ENCODE peak calls at places on chromosomes 11 and 22, in seven cellular contexts. V is body of pancreas, N is spleen, D is stomach, R is right lobe of liver, H is HCT116, A is tibial nerve. T is an unnamed sample.
A peak's percentile ranks its signal among the peaks of the same experiment; 100 is the strongest.

GRCh38 chr11:112962854-112963367 is 1.7 kb downstream of the NCAM1 start:
- DNase-seq in R (peak; percentile 27), D (peak; percentile 72), H (no peak), A (no peak), V (peak; percentile 64), N (peak; percentile 78), T (peak; percentile 81)

GRCh38 chr11:59801160-59801706 is 9.3 kb downstream of the MRPL16 start:
- DNase-seq in D (no peak), A (no peak), R (no peak), V (no peak), N (no peak), H (no peak), T (no peak)

GRCh38 chr22:36323182-36323854 is 64.4 kb downstream of the MYH9 start:
- DNase-seq in N (no peak), V (no peak), A (peak; percentile 59), D (peak; percentile 73), H (no peak), R (no peak), T (peak; percentile 90)

GRCh38 chr11:77559686-77560425 is 29.9 kb upstream of the AQP11 start:
- DNase-seq in A (no peak), H (peak; percentile 32), D (no peak), V (no peak), N (no peak), R (no peak), T (no peak)

GRCh38 chr22:24107668-24108067 is 73.6 kb upstream of the SUSD2 start:
- DNase-seq in R (peak; percentile 86), D (peak; percentile 61), V (peak; percentile 65), A (peak; percentile 78), H (no peak), N (no peak), T (peak; percentile 83)

GRCh38 chr22:45511847-45512261 is 9.2 kb downstream of the FBLN1 start:
- DNase-seq in A (peak; percentile 63), H (no peak), D (peak; percentile 43), V (peak; percentile 38), N (no peak), R (no peak), T (peak; percentile 77)

GRCh38 chr11:125977333-125977732 is 31.5 kb downstream of the VSIG10L2 start:
- DNase-seq in R (no peak), A (no peak), D (no peak), N (no peak), V (no peak), H (no peak), T (no peak)

GRCh38 chr22:20205964-20206708 is 55.3 kb upstream of the CCDC188 start:
- DNase-seq in R (peak; percentile 76), A (no peak), V (peak; percentile 71), N (peak; percentile 92), D (peak; percentile 75), H (peak; percentile 75), T (peak; percentile 78)

GRCh38 chr11:100438366-100438765 is 248.7 kb upstream of the ARHGAP42 start:
- DNase-seq in H (no peak), N (no peak), R (no peak), A (no peak), D (no peak), V (no peak), T (no peak)

DNA sequence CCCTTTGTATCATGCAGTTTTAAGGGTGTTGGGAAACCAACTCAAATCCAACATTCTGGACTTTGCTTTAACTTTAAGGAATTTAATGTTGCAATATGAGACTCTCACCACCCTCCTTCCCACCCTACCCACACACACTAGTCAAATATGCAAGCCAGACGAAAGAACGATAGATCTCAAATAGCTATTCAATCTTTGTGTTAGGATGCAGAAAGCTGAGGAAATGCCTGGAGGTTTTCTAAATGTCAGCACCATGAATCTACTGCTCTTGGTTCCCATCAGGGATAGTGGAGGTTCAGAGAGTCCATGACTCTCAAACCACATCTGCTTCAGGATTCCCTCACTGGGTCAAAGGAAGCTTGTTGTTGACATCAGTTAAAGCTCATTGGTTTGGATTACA is 33.7 kb downstream of the EXPH5 start:
- DNase-seq in H (no peak), R (no peak), V (no peak), D (no peak), A (no peak), N (no peak), T (no peak)
- TF ChIP-seq POLR2A in H (no peak), R (no peak), V (no peak), D (no peak), A (no peak), N (no peak), T (no peak)

GRCh38 chr11:63986156-63986931 is at the start of gene OTUB1:
- DNase-seq in A (peak; percentile 75), H (peak; percentile 78), R (peak; percentile 89), D (peak; percentile 93), N (peak; percentile 97), V (peak; percentile 93), T (peak; percentile 92)
- TF ChIP-seq CTCF in A (no peak), H (no peak), R (no peak), D (no peak), N (no peak), V (no peak), T (no peak)

GRCh38 chr11:45830596-45830995 is 16.7 kb upstream of the CRY2 start:
- DNase-seq in A (no peak), D (no peak), V (no peak), R (no peak), H (no peak), N (no peak), T (no peak)

GRCh38 chr11:45828996-45829395 is 18.3 kb upstream of the CRY2 start:
- DNase-seq in A (no peak), R (no peak), D (no peak), V (no peak), H (no peak), N (no peak), T (no peak)

GRCh38 chr11:45832835-45833446 is 14.3 kb upstream of the CRY2 start:
- DNase-seq in D (no peak), H (no peak), A (no peak), N (no peak), R (no peak), V (no peak), T (no peak)

GRCh38 chr11:45834298-45834756 is 12.9 kb upstream of the CRY2 start:
- DNase-seq in D (peak; percentile 47), N (no peak), A (no peak), V (no peak), R (no peak), H (no peak), T (no peak)

DNA sequence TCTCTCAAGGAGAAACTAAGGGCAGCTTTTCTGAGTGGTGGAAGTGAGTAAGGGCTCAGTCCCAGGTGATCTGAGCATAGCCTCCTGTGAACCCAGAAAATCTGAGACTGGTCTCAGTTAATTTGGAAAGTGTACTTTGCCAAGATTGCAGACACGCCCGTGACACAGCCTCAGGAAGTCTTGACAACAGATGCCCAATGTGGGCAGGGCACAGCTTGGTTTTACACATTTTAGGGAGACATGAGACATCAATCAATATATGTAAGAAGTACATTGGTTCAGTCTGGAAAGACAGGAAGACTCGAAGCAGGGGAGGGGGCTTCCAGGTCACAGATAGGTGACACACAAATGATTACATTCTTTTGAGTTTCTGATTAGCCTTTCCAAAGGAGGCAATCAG is 13.5 kb upstream of the CRY2 start:
- DNase-seq in V (no peak), D (no peak), N (no peak), H (no peak), R (no peak), A (no peak), T (no peak)
- H3K27me3 ChIP-seq in V (no peaks in the 10 kb centered on the region), D (no peaks in the 10 kb centered on the region), N (no peaks in the 10 kb centered on the region), H (peaks cover under 1% of the 10 kb centered on the region), R (no peaks in the 10 kb centered on the region), A (no peaks in the 10 kb centered on the region), T (no peaks in the 10 kb centered on the region)

GRCh38 chr11:62649486-62649885 is 3.1 kb upstream of the GANAB start:
- DNase-seq in R (no peak), A (no peak), V (no peak), H (no peak), D (no peak), N (peak; percentile 62), T (no peak)
- TF ChIP-seq POLR2A in R (no peak), A (no peak), V (no peak), H (no peak), D (no peak), N (no peak), T (no peak)

GRCh38 chr11:35271031-35271430 is 132.1 kb downstream of the CD44 start:
- DNase-seq in R (no peak), H (no peak), A (no peak), V (no peak), N (no peak), D (no peak), T (no peak)

GRCh38 chr11:35270342-35270741 is 131.4 kb downstream of the CD44 start:
- DNase-seq in R (no peak), H (no peak), N (no peak), D (no peak), A (no peak), V (no peak), T (no peak)

GRCh38 chr11:35262735-35263134 is 123.8 kb downstream of the CD44 start:
- DNase-seq in N (no peak), D (no peak), H (no peak), R (no peak), A (no peak), V (no peak), T (no peak)

GRCh38 chr11:35265755-35266454 is 126.9 kb downstream of the CD44 start:
- DNase-seq in N (no peak), R (no peak), H (no peak), D (no peak), V (peak; percentile 80), A (no peak), T (no peak)

DNA sequence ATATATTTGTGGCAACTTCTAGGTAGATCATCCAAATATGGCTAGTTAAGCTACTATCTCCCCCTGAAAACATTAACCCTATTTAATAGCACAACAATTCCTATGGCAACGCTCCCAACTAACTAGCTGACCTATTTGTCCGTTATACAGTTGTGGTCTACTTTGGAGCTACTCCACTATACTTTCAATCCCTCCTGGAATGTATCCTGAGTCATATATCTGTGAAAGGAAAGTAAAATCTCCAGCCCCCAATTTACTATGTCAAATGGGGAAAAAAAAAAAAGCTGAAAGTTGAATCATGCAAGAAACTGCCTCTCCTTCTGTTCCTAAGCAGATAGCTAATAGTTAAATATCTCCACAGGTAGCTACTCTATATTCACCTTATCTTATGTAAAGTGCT is 128.5 kb downstream of the CD44 start:
- DNase-seq in N (no peak), V (no peak), D (no peak), H (no peak), R (no peak), A (no peak), T (no peak)
- TF ChIP-seq CTCF in N (no peak), V (no peak), D (no peak), H (no peak), R (no peak), A (no peak), T (no peak)

GRCh38 chr11:76162336-76163288 is 43.7 kb downstream of the WNT11 start:
- DNase-seq in V (no peak), R (no peak), H (no peak), D (no peak), A (no peak), N (peak; percentile 69), T (no peak)
- H3K27me3 ChIP-seq in V (no peaks in the 10 kb centered on the region), R (no peaks in the 10 kb centered on the region), H (no peaks in the 10 kb centered on the region), D (no peaks in the 10 kb centered on the region), A (no peaks in the 10 kb centered on the region), N (no peaks in the 10 kb centered on the region), T (no peaks in the 10 kb centered on the region)

GRCh38 chr11:118608268-118609214 is 1.1 kb downstream of the PHLDB1 start:
- DNase-seq in D (peak; percentile 59), H (no peak), N (peak; percentile 90), A (peak; percentile 65), V (peak; percentile 56), R (peak; percentile 59), T (peak; percentile 89)
- TF ChIP-seq POLR2A in D (no peak), H (no peak), N (no peak), A (no peak), V (no peak), R (no peak), T (peak; percentile 49)

GRCh38 chr11:131217313-131218297 is 152.8 kb upstream of the NTM start:
- DNase-seq in R (no peak), V (no peak), D (no peak), H (no peak), A (no peak), N (no peak), T (no peak)
- TF ChIP-seq CTCF in R (peak; percentile 4), V (no peak), D (no peak), H (no peak), A (no peak), N (no peak), T (peak; percentile 35)

T was measured in heart left ventricle.